ENCODE peak calls at places on chromosomes 7 and 10, in five cellular contexts. One of them, this sample, is unnamed.

GRCh38 chr10:111151595-111151994 is 74.8 kb downstream of the ADRA2A start:
- DNase-seq in HAP-1: no peak
- DNase-seq in H7: no peak
- DNase-seq in ascending aorta: no peak
- DNase-seq in foreskin keratinocyte: no peak
- DNase-seq in this sample: no peak

GRCh38 chr7:71784180-71784579 is 628.0 kb downstream of the CALN1 start:
- DNase-seq in HAP-1: no peak
- DNase-seq in H7: no peak
- DNase-seq in ascending aorta: no peak
- DNase-seq in foreskin keratinocyte: no peak
- DNase-seq in this sample: no peak

GRCh38 chr7:1794888-1795542 is 124.9 kb downstream of the ELFN1 start:
- DNase-seq in HAP-1: peak; percentile 8
- DNase-seq in H7: no peak
- DNase-seq in ascending aorta: no peak
- DNase-seq in foreskin keratinocyte: no peak
- DNase-seq in this sample: no peak

GRCh38 chr10:118951218-118951617 is 78.3 kb upstream of the NANOS1 start:
- DNase-seq in HAP-1: no peak
- DNase-seq in H7: no peak
- DNase-seq in ascending aorta: no peak
- DNase-seq in foreskin keratinocyte: no peak
- DNase-seq in this sample: no peak

GRCh38 chr10:99658622-99659030 is 683 bp upstream of the ENTPD7 start:
- DNase-seq in HAP-1: no peak
- DNase-seq in H7: peak; percentile 31
- DNase-seq in ascending aorta: peak; percentile 81
- DNase-seq in foreskin keratinocyte: no peak
- DNase-seq in this sample: peak; percentile 63

GRCh38 chr7:55157347-55158105 is 138.7 kb downstream of the EGFR start:
- DNase-seq in HAP-1: no peak
- DNase-seq in H7: peak; percentile 52
- DNase-seq in ascending aorta: no peak
- DNase-seq in foreskin keratinocyte: no peak
- DNase-seq in this sample: no peak

GRCh38 chr10:89829887-89830269 is 128.5 kb downstream of the KIF20B start:
- DNase-seq in HAP-1: no peak
- DNase-seq in H7: no peak
- DNase-seq in ascending aorta: no peak
- DNase-seq in foreskin keratinocyte: no peak
- DNase-seq in this sample: no peak

GRCh38 chr7:133510326-133511055 is 257.6 kb downstream of the EXOC4 start:
- DNase-seq in HAP-1: no peak
- DNase-seq in H7: no peak
- DNase-seq in ascending aorta: no peak
- DNase-seq in foreskin keratinocyte: no peak
- DNase-seq in this sample: no peak

GRCh38 chr10:61904711-61905445 is 3.4 kb downstream of the ARID5B start:
- DNase-seq in HAP-1: peak; percentile 45
- DNase-seq in H7: peak; percentile 68
- DNase-seq in ascending aorta: peak; percentile 78
- DNase-seq in foreskin keratinocyte: peak; percentile 80
- DNase-seq in this sample: peak; percentile 57

GRCh38 chr10:7184660-7185366 is 226.0 kb downstream of the SFMBT2 start:
- DNase-seq in HAP-1: no peak
- DNase-seq in H7: no peak
- DNase-seq in ascending aorta: no peak
- DNase-seq in foreskin keratinocyte: no peak
- DNase-seq in this sample: no peak

GRCh38 chr7:37315752-37316711 is 132.6 kb downstream of the ELMO1 start:
- DNase-seq in HAP-1: no peak
- DNase-seq in H7: no peak
- DNase-seq in ascending aorta: no peak
- DNase-seq in foreskin keratinocyte: no peak
- DNase-seq in this sample: no peak

GRCh38 chr7:32427769-32428291 is 62.4 kb downstream of the LSM5 start:
- DNase-seq in HAP-1: peak; percentile 52
- DNase-seq in H7: peak; percentile 86
- DNase-seq in ascending aorta: no peak
- DNase-seq in foreskin keratinocyte: peak; percentile 40
- DNase-seq in this sample: peak; percentile 98
- H3K27me3 ChIP-seq in HAP-1: no peaks in the 10 kb centered on the region
- H3K27me3 ChIP-seq in H7: peaks cover 33% of the 10 kb centered on the region
- H3K27me3 ChIP-seq in ascending aorta: peaks cover 12% of the 10 kb centered on the region
- H3K27me3 ChIP-seq in foreskin keratinocyte: peaks cover 60% of the 10 kb centered on the region
- H3K27me3 ChIP-seq in this sample: peaks cover 55% of the 10 kb centered on the region

GRCh38 chr10:133224861-133225366 is 5.1 kb upstream of the UTF1 start:
- DNase-seq in HAP-1: no peak
- DNase-seq in H7: no peak
- DNase-seq in ascending aorta: no peak
- DNase-seq in foreskin keratinocyte: no peak
- DNase-seq in this sample: no peak

GRCh38 chr10:133224076-133224475 is 5.9 kb upstream of the UTF1 start:
- DNase-seq in HAP-1: no peak
- DNase-seq in H7: no peak
- DNase-seq in ascending aorta: no peak
- DNase-seq in foreskin keratinocyte: no peak
- DNase-seq in this sample: no peak

GRCh38 chr10:133227256-133227655 is 2.8 kb upstream of the UTF1 start:
- DNase-seq in HAP-1: no peak
- DNase-seq in H7: no peak
- DNase-seq in ascending aorta: no peak
- DNase-seq in foreskin keratinocyte: no peak
- DNase-seq in this sample: no peak

GRCh38 chr10:133225707-133226191 is 4.3 kb upstream of the UTF1 start:
- DNase-seq in HAP-1: no peak
- DNase-seq in H7: no peak
- DNase-seq in ascending aorta: no peak
- DNase-seq in foreskin keratinocyte: no peak
- DNase-seq in this sample: no peak

GRCh38 chr10:133226251-133226808 is 3.7 kb upstream of the UTF1 start:
- DNase-seq in HAP-1: no peak
- DNase-seq in H7: no peak
- DNase-seq in ascending aorta: no peak
- DNase-seq in foreskin keratinocyte: no peak
- DNase-seq in this sample: no peak
- H3K27me3 ChIP-seq in HAP-1: peaks cover 12% of the 10 kb centered on the region
- H3K27me3 ChIP-seq in H7: peaks cover 20% of the 10 kb centered on the region
- H3K27me3 ChIP-seq in ascending aorta: no peaks in the 10 kb centered on the region
- H3K27me3 ChIP-seq in foreskin keratinocyte: peaks cover 59% of the 10 kb centered on the region
- H3K27me3 ChIP-seq in this sample: peaks cover 46% of the 10 kb centered on the region

GRCh38 chr7:156067156-156067555 is 254.9 kb upstream of the SHH start:
- DNase-seq in HAP-1: no peak
- DNase-seq in H7: no peak
- DNase-seq in ascending aorta: no peak
- DNase-seq in foreskin keratinocyte: no peak
- DNase-seq in this sample: no peak
- H3K27me3 ChIP-seq in HAP-1: no peaks in the 10 kb centered on the region
- H3K27me3 ChIP-seq in H7: no peaks in the 10 kb centered on the region
- H3K27me3 ChIP-seq in ascending aorta: no peaks in the 10 kb centered on the region
- H3K27me3 ChIP-seq in foreskin keratinocyte: no peaks in the 10 kb centered on the region
- H3K27me3 ChIP-seq in this sample: no peaks in the 10 kb centered on the region

GRCh38 chr10:102412293-102412692 is 6.3 kb downstream of the PSD start:
- DNase-seq in HAP-1: no peak
- DNase-seq in H7: peak; percentile 33
- DNase-seq in ascending aorta: no peak
- DNase-seq in foreskin keratinocyte: no peak
- DNase-seq in this sample: no peak

GRCh38 chr10:102410427-102411073 is 8.0 kb downstream of the PSD start:
- DNase-seq in HAP-1: no peak
- DNase-seq in H7: peak; percentile 90
- DNase-seq in ascending aorta: no peak
- DNase-seq in foreskin keratinocyte: no peak
- DNase-seq in this sample: peak; percentile 78

GRCh38 chr10:102409604-102410426 is 8.8 kb downstream of the PSD start:
- DNase-seq in HAP-1: no peak
- DNase-seq in H7: peak; percentile 86
- DNase-seq in ascending aorta: no peak
- DNase-seq in foreskin keratinocyte: no peak
- DNase-seq in this sample: peak; percentile 71

GRCh38 chr10:102413053-102413705 is 5.4 kb downstream of the PSD start:
- DNase-seq in HAP-1: no peak
- DNase-seq in H7: peak; percentile 95
- DNase-seq in ascending aorta: no peak
- DNase-seq in foreskin keratinocyte: no peak
- DNase-seq in this sample: peak; percentile 65

GRCh38 chr10:102411341-102412255 is 7.0 kb downstream of the PSD start:
- DNase-seq in HAP-1: no peak
- DNase-seq in H7: peak; percentile 53
- DNase-seq in ascending aorta: no peak
- DNase-seq in foreskin keratinocyte: no peak
- DNase-seq in this sample: no peak
- H3K27me3 ChIP-seq in HAP-1: peaks cover 41% of the 10 kb centered on the region
- H3K27me3 ChIP-seq in H7: peaks cover 46% of the 10 kb centered on the region
- H3K27me3 ChIP-seq in ascending aorta: peaks cover 16% of the 10 kb centered on the region
- H3K27me3 ChIP-seq in foreskin keratinocyte: peaks cover 91% of the 10 kb centered on the region
- H3K27me3 ChIP-seq in this sample: peaks cover 65% of the 10 kb centered on the region